ENCODE peak calls at places on chromosomes 13 and 19, in four cellular contexts. C, B, S and H are unnamed samples.

GRCh38 chr13:76948139-76948538 is at the start of gene ACOD1:
- DNase-seq in C (no peak), B (peak; percentile 79), S (no peak), H (no peak)

GRCh38 chr19:15014579-15014978 is 34.7 kb upstream of the CASP14 start:
- DNase-seq in C (no peak), B (no peak), S (no peak), H (no peak)

GRCh38 chr19:48634424-48635262 is 2.5 kb downstream of the DBP start:
- DNase-seq in C (peak; percentile 90), B (peak; percentile 95), S (peak; percentile 83), H (peak; percentile 91)

GRCh38 chr19:5046339-5047039 is 77.6 kb downstream of the KDM4B start:
- DNase-seq in C (peak; percentile 21), B (peak; percentile 50), S (no peak), H (peak; percentile 17)

GRCh38 chr19:52664461-52664860 is 26.3 kb upstream of the ZNF83 start:
- DNase-seq in C (no peak), B (no peak), S (no peak), H (no peak)

GRCh38 chr19:17883627-17884413 is 12.1 kb downstream of the SLC5A5 start:
- DNase-seq in C (no peak), B (no peak), S (no peak), H (no peak)

GRCh38 chr19:50906217-50906616 is 5.0 kb downstream of the KLK4 start:
- DNase-seq in C (no peak), B (peak; percentile 26), S (no peak), H (no peak)

GRCh38 chr13:93266681-93267080 is 40.1 kb downstream of the GPC6 start:
- DNase-seq in C (no peak), B (no peak), S (no peak), H (no peak)

GRCh38 chr13:98406475-98406874 is 170.4 kb downstream of the STK24 start:
- DNase-seq in C (peak; percentile 83), B (no peak), S (no peak), H (no peak)

GRCh38 chr13:35714096-35714495 is 237.6 kb upstream of the MAB21L1 start:
- DNase-seq in C (no peak), B (no peak), S (no peak), H (no peak)

GRCh38 chr13:50319603-50320296 is 304.5 kb downstream of the KCNRG start:
- DNase-seq in C (no peak), B (peak; percentile 27), S (no peak), H (peak; percentile 28)

GRCh38 chr19:45825917-45826893 is 11.1 kb upstream of the RSPH6A start:
- DNase-seq in C (no peak), B (no peak), S (no peak), H (no peak)

GRCh38 chr19:45473366-45474190 is 5.8 kb downstream of the FOSB start:
- DNase-seq in C (no peak), B (no peak), S (peak; percentile 46), H (no peak)

GRCh38 chr13:28568286-28568685 is 73.4 kb upstream of the FLT1 start:
- DNase-seq in C (no peak), B (no peak), S (no peak), H (no peak)

GRCh38 chr13:110108348-110109139 is 198.4 kb downstream of the COL4A1 start:
- DNase-seq in C (peak; percentile 70), B (peak; percentile 89), S (no peak), H (peak; percentile 78)

GRCh38 chr13:108463365-108463764 is 166.0 kb upstream of the MYO16 start:
- DNase-seq in C (no peak), B (peak; percentile 94), S (no peak), H (peak; percentile 82)

GRCh38 chr13:92823059-92823458 is 403.5 kb upstream of the GPC6 start:
- DNase-seq in C (peak; percentile 82), B (no peak), S (no peak), H (no peak)

GRCh38 chr13:23140492-23140891 is 40.3 kb upstream of the SGCG start:
- DNase-seq in C (no peak), B (no peak), S (no peak), H (no peak)

GRCh38 chr19:10532457-10532856 is 11.2 kb upstream of the ATG4D start:
- DNase-seq in C (no peak), B (no peak), S (no peak), H (no peak)

GRCh38 chr13:43301341-43301969 is 278.1 kb downstream of the DNAJC15 start:
- DNase-seq in C (no peak), B (peak; percentile 42), S (no peak), H (no peak)

GRCh38 chr13:113845055-113845454 is 18.8 kb downstream of the GAS6 start:
- DNase-seq in C (no peak), B (no peak), S (no peak), H (no peak)

GRCh38 chr19:10270616-10271394 is at the start of gene ICAM1:
- DNase-seq in C (peak; percentile 3), B (peak; percentile 92), S (peak; percentile 67), H (peak; percentile 33)

GRCh38 chr19:39858541-39858940 is 12.4 kb upstream of the FBL start:
- DNase-seq in C (peak; percentile 97), B (peak; percentile 42), S (no peak), H (no peak)

GRCh38 chr19:47723573-47723923 is 10.3 kb downstream of the EHD2 start:
- DNase-seq in C (no peak), B (peak; percentile 88), S (no peak), H (peak; percentile 77)

GRCh38 chr13:30371649-30372265 is 50.5 kb upstream of the UBE2L5 start:
- DNase-seq in C (no peak), B (peak; percentile 65), S (peak; percentile 83), H (peak; percentile 88)

GRCh38 chr19:20167020-20167644 is at the start of gene ZNF486:
- DNase-seq in C (peak; percentile 46), B (peak; percentile 99), S (peak; percentile 86), H (peak; percentile 94)

GRCh38 chr13:67106502-67107057 is 123.6 kb downstream of the PCDH9 start:
- DNase-seq in C (no peak), B (no peak), S (no peak), H (no peak)

GRCh38 chr13:95180513-95181245 is 120.6 kb downstream of the ABCC4 start:
- DNase-seq in C (no peak), B (no peak), S (no peak), H (no peak)

GRCh38 chr13:50651916-50652315 is 191.6 kb downstream of the DLEU7 start:
- DNase-seq in C (no peak), B (no peak), S (no peak), H (no peak)

GRCh38 chr13:98267080-98267912 is 90.2 kb upstream of the RNF113B start:
- DNase-seq in C (no peak), B (no peak), S (no peak), H (peak; percentile 48)

GRCh38 chr13:99288069-99288468 is 19.1 kb downstream of the GPR183 start:
- DNase-seq in C (no peak), B (no peak), S (no peak), H (no peak)

GRCh38 chr19:50796128-50796633 is 6.0 kb downstream of the ACP4 start:
- DNase-seq in C (no peak), B (no peak), S (no peak), H (no peak)

GRCh38 chr19:4539697-4540581 is at the start of gene LRG1:
- DNase-seq in C (no peak), B (no peak), S (no peak), H (no peak)